ENCODE peak calls at places on chromosomes 6 and 20, in four cellular contexts. T, E, A and J are unnamed samples.

GRCh38 chr6:27208042-27208441 is 39.5 kb upstream of the PRSS16 start:
- DNase-seq in T (no peak), E (no peak), A (peak), J (no peak)

GRCh38 chr6:22828179-22829062 is 259.1 kb downstream of the HDGFL1 start:
- DNase-seq in T (peak), E (peak), A (peak), J (peak)

GRCh38 chr6:2768696-2769095 is 3.5 kb downstream of the WRNIP1 start:
- DNase-seq in T (no peak), E (no peak), A (no peak), J (no peak)

GRCh38 chr6:113626470-113626869 is 230.7 kb upstream of the MARCKS start:
- DNase-seq in T (no peak), E (no peak), A (no peak), J (no peak)

GRCh38 chr6:156848533-156848932 is 71.4 kb downstream of the ARID1B start:
- DNase-seq in T (no peak), E (peak), A (no peak), J (no peak)

GRCh38 chr6:39425346-39426056 is 103.0 kb upstream of the KCNK16 start:
- DNase-seq in T (no peak), E (no peak), A (no peak), J (no peak)

GRCh38 chr6:158460602-158461092 is 99.2 kb upstream of the TMEM181 start:
- DNase-seq in T (no peak), E (no peak), A (no peak), J (peak)

GRCh38 chr20:54355631-54356280 is 119.6 kb upstream of the DOK5 start:
- DNase-seq in T (no peak), E (no peak), A (no peak), J (no peak)

GRCh38 chr6:83221886-83222479 is 28.8 kb downstream of the RWDD2A start:
- DNase-seq in T (no peak), E (peak), A (peak), J (peak)